ENCODE peak calls at places on chromosome 12, in six cellular contexts. N is NCI-H226; H is CD8-positive, alpha-beta memory T cell; I is NCI-H1105; J is GM12891; X is GM10248. D is an unnamed sample.

GRCh38 chr12:65911321-65911720 is 87.0 kb downstream of the HMGA2 start:
- DNase-seq in N (peak; percentile 43), H (no peak), I (peak; percentile 51), J (no peak), X (no peak), D (peak; percentile 43)

GRCh38 chr12:1575799-1576401 is 18.5 kb downstream of the FBXL14 start:
- DNase-seq in N (peak; percentile 18), H (no peak), I (no peak), J (no peak), X (no peak), D (no peak)

GRCh38 chr12:96879301-96879700 is 27.8 kb upstream of the NEDD1 start:
- DNase-seq in N (no peak), H (no peak), I (no peak), J (no peak), X (no peak), D (no peak)

GRCh38 chr12:24266982-24267381 is 317.5 kb upstream of the SOX5 start:
- DNase-seq in N (no peak), H (no peak), I (no peak), J (no peak), X (no peak), D (no peak)

GRCh38 chr12:46387697-46388096 is 15.1 kb upstream of the SLC38A2 start:
- DNase-seq in N (no peak), H (peak; percentile 36), I (no peak), J (no peak), X (no peak), D (no peak)

GRCh38 chr12:52245962-52246577 is 13.0 kb downstream of the KRT7 start:
- DNase-seq in N (no peak), H (no peak), I (no peak), J (no peak), X (no peak), D (no peak)

GRCh38 chr12:104219908-104220404 is 4.4 kb downstream of the TXNRD1 start:
- DNase-seq in N (peak; percentile 94), H (no peak), I (peak; percentile 80), J (no peak), X (no peak), D (peak; percentile 92)

GRCh38 chr12:7859552-7859951 is 13.2 kb downstream of the SLC2A14 start:
- DNase-seq in N (peak; percentile 80), H (no peak), I (no peak), J (no peak), X (no peak), D (no peak)

GRCh38 chr12:53207042-53207441 is at the start of gene ITGB7:
- DNase-seq in N (no peak), H (peak; percentile 75), I (no peak), J (peak; percentile 60), X (peak; percentile 80), D (no peak)

GRCh38 chr12:68435816-68436215 is 103.7 kb upstream of the MDM1 start:
- DNase-seq in N (peak; percentile 94), H (no peak), I (no peak), J (no peak), X (no peak), D (peak; percentile 88)

GRCh38 chr12:105721915-105722314 is 391.4 kb downstream of the C12orf75 start:
- DNase-seq in N (no peak), H (no peak), I (no peak), J (no peak), X (no peak), D (no peak)

GRCh38 chr12:67364228-67364627 is 95.1 kb downstream of the CAND1 start:
- DNase-seq in N (peak; percentile 38), H (no peak), I (no peak), J (no peak), X (no peak), D (no peak)

GRCh38 chr12:62604856-62605255 is 138.2 kb downstream of the MON2 start:
- DNase-seq in N (peak; percentile 49), H (no peak), I (no peak), J (no peak), X (no peak), D (no peak)

GRCh38 chr12:50082644-50083043 is 2.5 kb upstream of the SMARCD1 start:
- DNase-seq in N (no peak), H (no peak), I (no peak), J (no peak), X (no peak), D (no peak)

GRCh38 chr12:48063530-48063929 is 42.3 kb downstream of the SENP1 start:
- DNase-seq in N (no peak), H (no peak), I (no peak), J (no peak), X (no peak), D (no peak)

GRCh38 chr12:31362759-31363415 is 36.9 kb upstream of the SINHCAF start:
- DNase-seq in N (no peak), H (peak; percentile 10), I (no peak), J (peak; percentile 27), X (peak; percentile 63), D (peak; percentile 42)

GRCh38 chr12:48889679-48890078 is 24.0 kb upstream of the RND1 start:
- DNase-seq in N (no peak), H (no peak), I (no peak), J (no peak), X (no peak), D (no peak)

GRCh38 chr12:103966736-103967135 is 1.1 kb downstream of the TDG start:
- DNase-seq in N (no peak), H (no peak), I (no peak), J (no peak), X (no peak), D (no peak)

GRCh38 chr12:108616941-108617858 is 16.5 kb downstream of the SELPLG start:
- DNase-seq in N (no peak), H (peak; percentile 62), I (no peak), J (peak; percentile 64), X (peak; percentile 91), D (no peak)

GRCh38 chr12:79206871-79207270 is 342.3 kb downstream of the SYT1 start:
- DNase-seq in N (no peak), H (no peak), I (no peak), J (no peak), X (no peak), D (peak; percentile 15)

GRCh38 chr12:51869490-51869865 is 18.4 kb upstream of the ANKRD33 start:
- DNase-seq in N (no peak), H (no peak), I (no peak), J (no peak), X (no peak), D (no peak)

GRCh38 chr12:10211101-10211974 is 1.3 kb upstream of the GABARAPL1 start:
- DNase-seq in N (peak; percentile 11), H (no peak), I (no peak), J (no peak), X (no peak), D (peak; percentile 29)

GRCh38 chr12:81759215-81759991 is at the start of gene PPFIA2:
- DNase-seq in N (peak; percentile 46), H (peak; percentile 20), I (peak; percentile 61), J (peak; percentile 1), X (peak; percentile 8), D (peak; percentile 13)

GRCh38 chr12:54373619-54374554 is 9.6 kb upstream of the GPR84 start:
- DNase-seq in N (no peak), H (no peak), I (no peak), J (no peak), X (no peak), D (no peak)

GRCh38 chr12:946212-946611 is 3.3 kb downstream of the RAD52 start:
- DNase-seq in N (no peak), H (no peak), I (no peak), J (no peak), X (no peak), D (no peak)

GRCh38 chr12:125983094-125983783 is 918.0 kb downstream of the AACS start:
- DNase-seq in N (no peak), H (no peak), I (peak; percentile 93), J (no peak), X (no peak), D (peak; percentile 91)

GRCh38 chr12:131701705-131702572 is 9.0 kb upstream of the SFSWAP start:
- DNase-seq in N (no peak), H (no peak), I (no peak), J (no peak), X (no peak), D (no peak)

GRCh38 chr12:122860854-122861585 is 25.8 kb downstream of the HIP1R start:
- DNase-seq in N (no peak), H (no peak), I (no peak), J (no peak), X (no peak), D (no peak)

GRCh38 chr12:67915335-67915851 is 73.9 kb upstream of the IFNG-AS1 start:
- DNase-seq in N (no peak), H (no peak), I (no peak), J (no peak), X (no peak), D (no peak)

GRCh38 chr12:39752482-39753147 is 133.0 kb upstream of the ABCD2 start:
- DNase-seq in N (no peak), H (no peak), I (no peak), J (no peak), X (no peak), D (no peak)

GRCh38 chr12:67517181-67517887 is 131.2 kb upstream of the DYRK2 start:
- DNase-seq in N (peak; percentile 86), H (no peak), I (peak; percentile 4), J (no peak), X (no peak), D (peak; percentile 97)

GRCh38 chr12:103495783-103496456 is at the start of gene C12orf42:
- DNase-seq in N (no peak), H (peak; percentile 48), I (peak; percentile 58), J (peak; percentile 41), X (peak; percentile 58), D (peak; percentile 39)

GRCh38 chr12:101243074-101243473 is 33.0 kb upstream of the SLC5A8 start:
- DNase-seq in N (peak; percentile 20), H (no peak), I (no peak), J (no peak), X (no peak), D (no peak)